ENCODE peak calls at places on chromosome 20, in seven cellular contexts. P, T, R, M, D, B and E are unnamed samples.

GRCh38 chr20:61761453-61762207 is 304.1 kb downstream of the TAF4 start:
- DNase-seq in M (no peak), D (no peak), B (no peak), T (no peak), R (no peak), P (no peak), E (no peak)

GRCh38 chr20:48983423-48984400 is 62.2 kb downstream of the ARFGEF2 start:
- DNase-seq in T (peak; percentile 89), D (no peak), B (peak; percentile 54), M (no peak), R (no peak), P (peak; percentile 60), E (peak; percentile 97)

GRCh38 chr20:47662483-47663353 is 122.6 kb downstream of the SULF2 start:
- DNase-seq in D (no peak), T (no peak), M (no peak), P (no peak), B (no peak), R (no peak), E (no peak)

GRCh38 chr20:34365765-34366213 is 2.7 kb downstream of the ITCH start:
- DNase-seq in R (no peak), D (no peak), P (no peak), T (no peak), B (no peak), M (no peak), E (no peak)

GRCh38 chr20:51624157-51624731 is 81.7 kb upstream of the NFATC2 start:
- DNase-seq in D (no peak), R (peak; percentile 59), T (peak; percentile 51), M (peak; percentile 23), P (peak; percentile 77), B (peak; percentile 71), E (peak; percentile 82)

GRCh38 chr20:36604952-36605308 is 649 bp upstream of the RAB5IF start:
- DNase-seq in M (no peak), D (no peak), B (no peak), T (no peak), R (peak; percentile 40), P (no peak), E (peak; percentile 41)

GRCh38 chr20:47122560-47122959 is 227.9 kb downstream of the EYA2 start:
- DNase-seq in D (no peak), T (no peak), M (no peak), R (no peak), P (no peak), B (no peak), E (no peak)

GRCh38 chr20:46963758-46964181 is 69.1 kb downstream of the EYA2 start:
- DNase-seq in R (no peak), P (no peak), D (no peak), M (no peak), T (no peak), B (peak; percentile 15), E (no peak)

GRCh38 chr20:2751347-2751867 is 49.0 kb downstream of the CPXM1 start:
- DNase-seq in B (peak; percentile 47), T (no peak), M (no peak), D (no peak), R (no peak), P (no peak), E (no peak)